ENCODE peak calls at places on chromosomes 16 and 17, in five cellular contexts. One of them, this sample, is unnamed.

GRCh38 chr16:65523258-65523950 is 401.5 kb upstream of the CDH11 start:
- DNase-seq in Right ventricle myocardium superior: no peak
- DNase-seq in HTR-8/SVneo: no peak
- DNase-seq in cardiac fibroblast: no peak
- DNase-seq in mammary epithelial cell: no peak
- DNase-seq in this sample: no peak

GRCh38 chr16:49442805-49443204 is 69.2 kb downstream of the C16orf78 start:
- DNase-seq in cardiac fibroblast: no peak
- DNase-seq in HTR-8/SVneo: no peak
- DNase-seq in Right ventricle myocardium superior: no peak
- DNase-seq in mammary epithelial cell: no peak
- DNase-seq in this sample: peak; percentile 57

GRCh38 chr17:56893503-56893902 is 20.3 kb downstream of the TRIM25 start:
- DNase-seq in Right ventricle myocardium superior: no peak
- DNase-seq in HTR-8/SVneo: no peak
- DNase-seq in mammary epithelial cell: no peak
- DNase-seq in cardiac fibroblast: no peak
- DNase-seq in this sample: no peak

GRCh38 chr16:87924041-87924851 is 12.1 kb downstream of the CA5A start:
- DNase-seq in Right ventricle myocardium superior: no peak
- DNase-seq in cardiac fibroblast: no peak
- DNase-seq in mammary epithelial cell: peak; percentile 56
- DNase-seq in HTR-8/SVneo: no peak
- DNase-seq in this sample: peak; percentile 84

GRCh38 chr17:66707051-66707450 is 127.9 kb upstream of the CACNG5 start:
- DNase-seq in HTR-8/SVneo: no peak
- DNase-seq in mammary epithelial cell: no peak
- DNase-seq in cardiac fibroblast: no peak
- DNase-seq in Right ventricle myocardium superior: no peak
- DNase-seq in this sample: no peak

GRCh38 chr16:67244387-67245188 is 2.7 kb downstream of the FHOD1 start:
- DNase-seq in mammary epithelial cell: peak; percentile 85
- DNase-seq in HTR-8/SVneo: peak; percentile 82
- DNase-seq in cardiac fibroblast: peak; percentile 98
- DNase-seq in Right ventricle myocardium superior: peak; percentile 84
- DNase-seq in this sample: peak; percentile 95

GRCh38 chr17:76039121-76039520 is 12.0 kb upstream of the EVPL start:
- DNase-seq in HTR-8/SVneo: no peak
- DNase-seq in Right ventricle myocardium superior: no peak
- DNase-seq in cardiac fibroblast: no peak
- DNase-seq in mammary epithelial cell: no peak
- DNase-seq in this sample: no peak

GRCh38 chr16:68592466-68593337 is 52.4 kb upstream of the CDH3 start:
- DNase-seq in HTR-8/SVneo: no peak
- DNase-seq in Right ventricle myocardium superior: no peak
- DNase-seq in mammary epithelial cell: no peak
- DNase-seq in cardiac fibroblast: peak; percentile 28
- DNase-seq in this sample: no peak

GRCh38 chr17:11369570-11369969 is 128.6 kb downstream of the SHISA6 start:
- DNase-seq in mammary epithelial cell: no peak
- DNase-seq in Right ventricle myocardium superior: no peak
- DNase-seq in cardiac fibroblast: no peak
- DNase-seq in HTR-8/SVneo: no peak
- DNase-seq in this sample: no peak

GRCh38 chr17:11492511-11492910 is 105.8 kb upstream of the DNAH9 start:
- DNase-seq in mammary epithelial cell: no peak
- DNase-seq in Right ventricle myocardium superior: no peak
- DNase-seq in cardiac fibroblast: no peak
- DNase-seq in HTR-8/SVneo: no peak
- DNase-seq in this sample: no peak

GRCh38 chr17:81540676-81541027 is 11.5 kb downstream of the FAAP100 start:
- DNase-seq in cardiac fibroblast: no peak
- DNase-seq in mammary epithelial cell: no peak
- DNase-seq in Right ventricle myocardium superior: no peak
- DNase-seq in HTR-8/SVneo: no peak
- DNase-seq in this sample: no peak

GRCh38 chr16:1979271-1980025 is 1.8 kb downstream of the NOXO1 start:
- DNase-seq in cardiac fibroblast: peak; percentile 29
- DNase-seq in Right ventricle myocardium superior: no peak
- DNase-seq in mammary epithelial cell: peak; percentile 87
- DNase-seq in HTR-8/SVneo: no peak
- DNase-seq in this sample: no peak

GRCh38 chr17:15263206-15263579 is 1.9 kb downstream of the PMP22 start:
- DNase-seq in HTR-8/SVneo: peak; percentile 78
- DNase-seq in cardiac fibroblast: peak; percentile 77
- DNase-seq in mammary epithelial cell: peak; percentile 32
- DNase-seq in Right ventricle myocardium superior: peak; percentile 92
- DNase-seq in this sample: peak; percentile 75

GRCh38 chr16:69078073-69078472 is 27.4 kb upstream of the HAS3 start:
- DNase-seq in Right ventricle myocardium superior: no peak
- DNase-seq in cardiac fibroblast: no peak
- DNase-seq in HTR-8/SVneo: no peak
- DNase-seq in mammary epithelial cell: no peak
- DNase-seq in this sample: no peak

GRCh38 chr17:2064980-2065785 is 10.3 kb downstream of the HIC1 start:
- DNase-seq in mammary epithelial cell: no peak
- DNase-seq in cardiac fibroblast: peak; percentile 90
- DNase-seq in Right ventricle myocardium superior: peak; percentile 70
- DNase-seq in HTR-8/SVneo: no peak
- DNase-seq in this sample: peak; percentile 84

GRCh38 chr17:81254955-81255717 is 16.0 kb downstream of the NDUFAF8 start:
- DNase-seq in cardiac fibroblast: peak; percentile 78
- DNase-seq in Right ventricle myocardium superior: peak; percentile 92
- DNase-seq in mammary epithelial cell: no peak
- DNase-seq in HTR-8/SVneo: peak; percentile 77
- DNase-seq in this sample: peak; percentile 86